ENCODE peak calls at places on chromosomes 4 and X, in seven cellular contexts. I is immature natural killer cell, R is H7, C is fibroblast of pulmonary artery, T is spleen, D is NB4, J is sigmoid colon. P is an unnamed sample.

GRCh38 chrX:10611441-10612090 is 8.8 kb downstream of the MID1 start:
- DNase-seq in R (peak; percentile 55), I (no peak), C (no peak), T (no peak), D (no peak), J (no peak), P (no peak)

GRCh38 chrX:97330150-97330549 is 446.4 kb downstream of the RPA4 start:
- DNase-seq in D (no peak), J (no peak), I (no peak), T (no peak), R (no peak), C (no peak), P (no peak)

GRCh38 chr4:338759-339097 is 1.1 kb downstream of the ZNF141 start:
- DNase-seq in C (no peak), R (peak; percentile 14), T (peak; percentile 78), I (no peak), D (peak; percentile 54), J (no peak), P (no peak)

GRCh38 chrX:44306336-44306735 is 37.1 kb downstream of the EFHC2 start:
- DNase-seq in R (no peak), D (no peak), C (peak; percentile 1), I (no peak), T (no peak), J (no peak), P (no peak)

GRCh38 chr4:132923516-132923915 is 225.6 kb upstream of the PCDH10 start:
- DNase-seq in I (no peak), C (no peak), R (no peak), D (no peak), T (no peak), J (no peak), P (no peak)

GRCh38 chr4:40228497-40229365 is 31.9 kb downstream of the RHOH start:
- DNase-seq in I (no peak), R (peak; percentile 37), T (no peak), J (no peak), C (peak; percentile 15), D (no peak), P (no peak)

GRCh38 chr4:128757712-128758111 is 51.8 kb upstream of the JADE1 start:
- DNase-seq in D (no peak), C (no peak), R (no peak), J (peak; percentile 75), T (no peak), I (no peak), P (no peak)

GRCh38 chr4:9765091-9765490 is 16.3 kb upstream of the DRD5 start:
- DNase-seq in D (peak; percentile 45), R (peak; percentile 54), T (no peak), C (peak; percentile 42), I (no peak), J (no peak), P (peak; percentile 1)

GRCh38 chr4:174317531-174317930 is 33.8 kb downstream of the CEP44 start:
- DNase-seq in J (no peak), T (no peak), R (no peak), C (peak; percentile 68), I (no peak), D (no peak), P (no peak)

GRCh38 chrX:68692651-68693050 is 45.2 kb downstream of the STARD8 start:
- DNase-seq in R (no peak), D (no peak), I (no peak), J (no peak), C (no peak), T (no peak), P (no peak)

GRCh38 chr4:171650543-171650942 is 162.7 kb upstream of the GALNTL6 start:
- DNase-seq in J (no peak), C (no peak), R (peak; percentile 7), I (no peak), T (no peak), D (no peak), P (peak; percentile 7)

GRCh38 chr4:151472711-151473110 is 63.7 kb downstream of the FHIP1A start:
- DNase-seq in I (no peak), J (no peak), D (no peak), T (no peak), C (peak; percentile 6), R (no peak), P (no peak)

GRCh38 chrX:66602381-66602938 is 36.4 kb downstream of the EDA2R start:
- DNase-seq in R (no peak), T (no peak), I (no peak), C (no peak), D (peak; percentile 1), J (no peak), P (no peak)

GRCh38 chr4:185357220-185357619 is 38.5 kb downstream of the LRP2BP start:
- DNase-seq in J (no peak), C (no peak), D (no peak), R (no peak), T (no peak), I (no peak), P (no peak)

GRCh38 chr4:172750910-172751309 is 417.7 kb upstream of the GALNT7 start:
- DNase-seq in D (no peak), R (no peak), C (no peak), J (no peak), T (no peak), I (no peak), P (no peak)

GRCh38 chrX:1466232-1466661 is 13.5 kb upstream of the ASMTL start:
- DNase-seq in R (no peak), T (peak; percentile 84), J (peak; percentile 56), I (no peak), D (no peak), C (no peak), P (no peak)

GRCh38 chr4:150310159-150310895 is 232.1 kb downstream of the DCLK2 start:
- DNase-seq in J (no peak), T (no peak), R (no peak), I (no peak), C (peak; percentile 48), D (no peak), P (no peak)

GRCh38 chr4:55475394-55476243 is 71.1 kb downstream of the CLOCK start:
- DNase-seq in R (no peak), D (no peak), C (peak; percentile 66), I (no peak), T (no peak), J (no peak), P (peak; percentile 23)

GRCh38 chrX:55702611-55703010 is 14.9 kb upstream of the RRAGB start:
- DNase-seq in I (peak; percentile 15), J (no peak), R (no peak), D (no peak), C (no peak), T (no peak), P (no peak)

GRCh38 chrX:110985470-110985869 is 110.5 kb upstream of the PAK3 start:
- DNase-seq in R (no peak), D (no peak), I (no peak), T (no peak), C (no peak), J (no peak), P (no peak)

GRCh38 chrX:27463187-27463586 is at the start of gene PPP4R3C:
- DNase-seq in J (no peak), R (no peak), D (no peak), T (no peak), I (no peak), C (no peak), P (no peak)

GRCh38 chr4:174037631-174038030 is 245.8 kb downstream of the FBXO8 start:
- DNase-seq in D (no peak), C (peak; percentile 6), T (no peak), I (no peak), J (no peak), R (no peak), P (no peak)

GRCh38 chr4:47274931-47275330 is 188.6 kb downstream of the COMMD8 start:
- DNase-seq in R (no peak), T (no peak), J (no peak), D (no peak), I (no peak), C (peak; percentile 7), P (no peak)

GRCh38 chrX:31580227-31580626 is 508.4 kb upstream of the FTHL17 start:
- DNase-seq in C (no peak), J (no peak), D (no peak), I (no peak), R (no peak), T (no peak), P (no peak)

GRCh38 chr4:2047781-2048581 is 11.1 kb upstream of the NAT8L start:
- DNase-seq in I (no peak), C (no peak), R (peak; percentile 33), J (no peak), D (peak; percentile 1), T (peak; percentile 67), P (no peak)

GRCh38 chr4:47049347-47049746 is 18.0 kb downstream of the GABRB1 start:
- DNase-seq in I (no peak), R (no peak), T (no peak), D (no peak), J (no peak), C (no peak), P (no peak)

GRCh38 chr4:102537280-102537679 is 36.1 kb downstream of the NFKB1 start:
- DNase-seq in R (no peak), J (no peak), T (no peak), I (no peak), C (no peak), D (no peak), P (no peak)

GRCh38 chr4:48194986-48195773 is 61.1 kb upstream of the TXK start:
- DNase-seq in T (no peak), D (peak; percentile 85), R (no peak), J (no peak), I (no peak), C (no peak), P (peak; percentile 72)

GRCh38 chr4:148868207-148868606 is 426.0 kb upstream of the NR3C2 start:
- DNase-seq in I (no peak), C (no peak), R (no peak), D (no peak), J (no peak), T (no peak), P (no peak)

GRCh38 chrX:66635360-66635759 is 3.5 kb downstream of the EDA2R start:
- DNase-seq in C (peak; percentile 74), R (no peak), T (no peak), J (no peak), I (no peak), D (no peak), P (no peak)

GRCh38 chr4:167233523-167234387 is 539 bp downstream of the SPOCK3 start:
- DNase-seq in C (peak; percentile 11), R (peak; percentile 36), D (no peak), I (no peak), T (no peak), J (no peak), P (peak; percentile 42)

GRCh38 chr4:111535792-111536191 is 609.5 kb upstream of the FAM241A start:
- DNase-seq in D (no peak), R (no peak), I (no peak), C (no peak), T (no peak), J (no peak), P (no peak)

GRCh38 chr4:182416101-182416500 is 172.9 kb downstream of the TENM3 start:
- DNase-seq in T (no peak), R (no peak), D (no peak), J (no peak), I (no peak), C (no peak), P (no peak)

GRCh38 chrX:49040376-49040955 is 2.7 kb downstream of the TFE3 start:
- DNase-seq in T (no peak), J (no peak), R (peak; percentile 40), I (no peak), C (peak; percentile 26), D (no peak), P (no peak)

GRCh38 chr4:105551968-105552746 is at the start of gene ARHGEF38:
- DNase-seq in R (no peak), J (no peak), I (no peak), D (no peak), C (no peak), T (no peak), P (no peak)

GRCh38 chrX:87517571-87518141 is at the start of gene KLHL4:
- DNase-seq in D (peak; percentile 13), R (peak; percentile 24), J (no peak), C (peak; percentile 96), I (no peak), T (no peak), P (peak; percentile 52)

P was measured in MV-4-11.